ENCODE peak calls at places on chromosomes 5 and 9, in six cellular contexts. N is stimulated activated CD4-positive, alpha-beta T cell treated with anti-CD3 and anti-CD28 coated beads, TNF-alpha, amount 100 ng/mL, for 24 hours; P is skeletal muscle cell; A is stimulated activated CD8-positive, alpha-beta memory T cell treated with anti-CD3 and anti-CD28 coated beads, Interleukin-7, amount 100 ng/mL, for 24 hours; U is T-helper 1 cell; T is activated CD4-positive, CD25-positive, alpha-beta regulatory T cell treated with anti-CD3 and anti-CD28 coated beads, Interleukin-2, amount 50 U/mL, for 16 hours. C is an unnamed sample.

GRCh38 chr9:136437839-136438547 is 1.7 kb downstream of the INPP5E start:
- DNase-seq in N (no peak), P (no peak), A (no peak), U (no peak), T (no peak), C (peak)

GRCh38 chr9:29319727-29320513 is 1746.6 kb upstream of the C9orf72 start:
- DNase-seq in N (no peak), P (no peak), A (no peak), U (no peak), T (no peak), C (no peak)

GRCh38 chr5:107997338-107997979 is 326.7 kb upstream of the EFNA5 start:
- DNase-seq in N (no peak), P (no peak), A (no peak), U (no peak), T (no peak), C (no peak)

GRCh38 chr9:125434986-125435775 is 173.6 kb downstream of the GAPVD1 start:
- DNase-seq in N (no peak), P (no peak), A (no peak), U (no peak), T (no peak), C (no peak)

GRCh38 chr9:35262064-35262463 is 100.3 kb downstream of the UNC13B start:
- DNase-seq in N (no peak), P (no peak), A (no peak), U (no peak), T (no peak), C (no peak)

GRCh38 chr5:103894882-103895281 is 332.3 kb upstream of the NUDT12 start:
- DNase-seq in N (no peak), P (peak), A (no peak), U (no peak), T (no peak), C (no peak)

GRCh38 chr9:124337562-124337961 is 77.7 kb downstream of the PSMB7 start:
- DNase-seq in N (no peak), P (no peak), A (no peak), U (no peak), T (no peak), C (no peak)

GRCh38 chr9:104772707-104773106 is 8.8 kb downstream of the NIPSNAP3B start:
- DNase-seq in N (no peak), P (peak), A (no peak), U (no peak), T (no peak), C (no peak)

GRCh38 chr9:125633116-125633743 is 73.8 kb downstream of the MAPKAP1 start:
- DNase-seq in N (no peak), P (no peak), A (no peak), U (no peak), T (no peak), C (no peak)

GRCh38 chr5:110940136-110940535 is 131.4 kb upstream of the TSLP start:
- DNase-seq in N (no peak), P (no peak), A (no peak), U (no peak), T (no peak), C (no peak)

GRCh38 chr5:54211912-54212311 is 98.5 kb downstream of the ARL15 start:
- DNase-seq in N (no peak), P (no peak), A (no peak), U (no peak), T (no peak), C (no peak)

GRCh38 chr9:137465000-137465769 is 6.1 kb upstream of the NSMF start:
- DNase-seq in N (no peak), P (no peak), A (no peak), U (no peak), T (no peak), C (no peak)

GRCh38 chr5:25862276-25862675 is 1176.1 kb downstream of the CDH9 start:
- DNase-seq in N (no peak), P (no peak), A (no peak), U (no peak), T (no peak), C (no peak)

GRCh38 chr9:20898885-20899554 is 132.4 kb downstream of the HACD4 start:
- DNase-seq in N (no peak), P (no peak), A (no peak), U (no peak), T (no peak), C (no peak)

GRCh38 chr5:16866795-16867584 is 69.1 kb downstream of the MYO10 start:
- DNase-seq in N (no peak), P (no peak), A (no peak), U (no peak), T (no peak), C (no peak)

GRCh38 chr9:115952667-115953316 is 200.8 kb upstream of the PAPPA start:
- DNase-seq in N (no peak), P (peak), A (no peak), U (no peak), T (no peak), C (no peak)

GRCh38 chr9:2262371-2262770 is 247.2 kb downstream of the SMARCA2 start:
- DNase-seq in N (no peak), P (no peak), A (no peak), U (no peak), T (no peak), C (no peak)

GRCh38 chr5:181173420-181174342 is 26.3 kb downstream of the OR2V2 start:
- DNase-seq in N (peak), P (no peak), A (peak), U (peak), T (no peak), C (no peak)

GRCh38 chr5:17224858-17225436 is 7.5 kb downstream of the BASP1 start:
- DNase-seq in N (no peak), P (no peak), A (no peak), U (no peak), T (no peak), C (no peak)

C was measured in T-helper 17 cell.